ENCODE peak calls at places on chromosomes 3 and 15, in seven cellular contexts. H is SK-N-SH, R is HepG2, Q is HCT116, A is K562, X is GM12878, F is H1. O is an unnamed sample.

GRCh38 chr3:115165266-115165665 is 18.2 kb upstream of the ZBTB20 start:
- DNase-seq in H (no peak), R (no peak), Q (no peak), A (no peak), X (no peak), F (no peak), O (no peak)

GRCh38 chr15:75027551-75027950 is 4.2 kb downstream of the PPCDC start:
- DNase-seq in H (no peak), R (no peak), Q (no peak), A (no peak), X (no peak), F (no peak), O (no peak)

GRCh38 chr3:123098411-123099330 is 31.8 kb downstream of the PDIA5 start:
- DNase-seq in H (no peak), R (no peak), Q (no peak), A (no peak), X (no peak), F (no peak), O (peak; percentile 51)

GRCh38 chr3:60025071-60026055 is 975.5 kb upstream of the CFAP20DC start:
- DNase-seq in H (no peak), R (no peak), Q (no peak), A (no peak), X (no peak), F (no peak), O (no peak)

GRCh38 chr3:34364345-34364744 is 565.9 kb downstream of the PDCD6IP start:
- DNase-seq in H (no peak), R (no peak), Q (no peak), A (no peak), X (peak; percentile 21), F (no peak), O (no peak)

GRCh38 chr15:97893988-97894387 is 66.5 kb upstream of the ARRDC4 start:
- DNase-seq in H (no peak), R (no peak), Q (no peak), A (no peak), X (no peak), F (no peak), O (no peak)

GRCh38 chr3:177382944-177383343 is 185.7 kb upstream of the TBL1XR1 start:
- DNase-seq in H (no peak), R (no peak), Q (no peak), A (no peak), X (no peak), F (no peak), O (no peak)

GRCh38 chr15:78076231-78077052 is 1.1 kb downstream of the TBC1D2B start:
- DNase-seq in H (peak; percentile 44), R (no peak), Q (no peak), A (no peak), X (no peak), F (no peak), O (no peak)

GRCh38 chr15:57237282-57237642 is 139.0 kb upstream of the CGNL1 start:
- DNase-seq in H (no peak), R (no peak), Q (no peak), A (no peak), X (no peak), F (no peak), O (no peak)

GRCh38 chr3:72453686-72454085 is 394.6 kb downstream of the SHQ1 start:
- DNase-seq in H (no peak), R (no peak), Q (no peak), A (no peak), X (no peak), F (no peak), O (no peak)

GRCh38 chr3:152331018-152331541 is 62.4 kb downstream of the MBNL1 start:
- DNase-seq in H (no peak), R (peak; percentile 29), Q (peak; percentile 65), A (no peak), X (no peak), F (no peak), O (no peak)

GRCh38 chr3:8660781-8661180 is 16.2 kb upstream of the SSUH2 start:
- DNase-seq in H (no peak), R (no peak), Q (no peak), A (no peak), X (no peak), F (no peak), O (no peak)

GRCh38 chr15:77066961-77067690 is 3.8 kb downstream of the TSPAN3 start:
- DNase-seq in H (no peak), R (peak; percentile 58), Q (no peak), A (no peak), X (no peak), F (no peak), O (no peak)

GRCh38 chr15:71739355-71739754 is 71.0 kb upstream of the NR2E3 start:
- DNase-seq in H (no peak), R (peak; percentile 47), Q (no peak), A (no peak), X (no peak), F (no peak), O (no peak)

GRCh38 chr15:89408512-89409183 is 74.0 kb upstream of the POLG start:
- DNase-seq in H (no peak), R (no peak), Q (no peak), A (no peak), X (no peak), F (no peak), O (no peak)

GRCh38 chr15:95620934-95621579 is 709.4 kb upstream of the NR2F2 start:
- DNase-seq in H (no peak), R (no peak), Q (no peak), A (no peak), X (peak; percentile 35), F (no peak), O (no peak)

GRCh38 chr3:99810403-99810802 is 7.3 kb upstream of the CMSS1 start:
- DNase-seq in H (no peak), R (no peak), Q (no peak), A (no peak), X (no peak), F (no peak), O (no peak)

GRCh38 chr3:178777718-178778411 is 241.6 kb downstream of the KCNMB2 start:
- DNase-seq in H (no peak), R (no peak), Q (peak; percentile 27), A (no peak), X (no peak), F (no peak), O (no peak)

GRCh38 chr15:42724276-42724675 is 12.7 kb downstream of the CDAN1 start:
- DNase-seq in H (peak; percentile 3), R (no peak), Q (no peak), A (no peak), X (no peak), F (peak; percentile 26), O (no peak)

GRCh38 chr3:36494461-36495109 is 114.3 kb downstream of the STAC start:
- DNase-seq in H (peak; percentile 36), R (no peak), Q (no peak), A (no peak), X (no peak), F (no peak), O (no peak)

GRCh38 chr15:57112178-57112577 is 193.7 kb downstream of the TCF12 start:
- DNase-seq in H (no peak), R (no peak), Q (no peak), A (no peak), X (no peak), F (no peak), O (no peak)

GRCh38 chr3:191379473-191379872 is 49.1 kb upstream of the UTS2B start:
- DNase-seq in H (no peak), R (no peak), Q (no peak), A (no peak), X (no peak), F (no peak), O (no peak)

GRCh38 chr15:69996842-69997478 is 100.8 kb downstream of the TLE3 start:
- DNase-seq in H (no peak), R (no peak), Q (no peak), A (no peak), X (no peak), F (no peak), O (peak; percentile 74)

GRCh38 chr3:123781571-123782275 is 102.4 kb downstream of the MYLK start:
- DNase-seq in H (no peak), R (no peak), Q (no peak), A (no peak), X (no peak), F (no peak), O (no peak)

GRCh38 chr3:112629425-112629824 is 11.5 kb downstream of the CCDC80 start:
- DNase-seq in H (no peak), R (no peak), Q (peak; percentile 28), A (no peak), X (no peak), F (peak; percentile 39), O (no peak)

GRCh38 chr3:114899186-114899931 is 247.7 kb downstream of the ZBTB20 start:
- DNase-seq in H (no peak), R (peak; percentile 83), Q (no peak), A (no peak), X (no peak), F (no peak), O (peak; percentile 73)

GRCh38 chr15:60695713-60696522 is 217.0 kb upstream of the ICE2 start:
- DNase-seq in H (no peak), R (no peak), Q (no peak), A (no peak), X (no peak), F (no peak), O (no peak)

GRCh38 chr15:47471020-47471419 is 246.3 kb upstream of the SEMA6D start:
- DNase-seq in H (no peak), R (no peak), Q (no peak), A (no peak), X (no peak), F (no peak), O (no peak)

GRCh38 chr15:83193721-83194120 is 13.9 kb downstream of the HDGFL3 start:
- DNase-seq in H (no peak), R (no peak), Q (no peak), A (no peak), X (no peak), F (no peak), O (no peak)
- TF ChIP-seq JUND in H (no peak), R (no peak), Q (no peak), A (no peak), X (no peak), F (no peak), O (no peak)

DNA sequence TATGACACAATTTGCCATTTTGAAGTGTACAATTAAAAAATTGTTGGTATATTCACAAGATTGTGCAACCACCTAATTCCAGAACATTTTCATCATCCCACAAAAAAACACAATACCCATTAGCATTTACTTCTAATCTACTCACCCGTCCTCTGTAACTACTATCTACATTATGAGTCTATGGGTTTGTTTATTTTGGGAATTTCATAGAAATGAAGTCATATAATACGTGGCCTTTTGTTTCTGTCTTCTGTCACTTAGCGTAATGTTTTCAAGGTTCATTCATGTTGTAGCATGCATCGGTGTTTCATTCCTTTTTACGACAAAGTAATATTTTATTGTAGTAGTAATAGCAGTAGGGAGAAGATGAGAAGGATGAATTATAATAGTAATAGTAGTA is 55.2 kb upstream of the CNTN6 start:
- DNase-seq in H (no peak), R (no peak), Q (no peak), A (no peak), X (no peak), F (no peak), O (no peak)
- TF ChIP-seq JUND in H (no peak), R (no peak), Q (no peak), A (no peak), X (no peak), F (no peak), O (no peak)

GRCh38 chr3:130692455-130692854 is 54.2 kb downstream of the PIK3R4 start:
- DNase-seq in H (no peak), R (no peak), Q (peak; percentile 7), A (no peak), X (no peak), F (no peak), O (no peak)
- TF ChIP-seq JUND in H (peak; percentile 4), R (no peak), Q (no peak), A (no peak), X (no peak), F (no peak), O (no peak)

GRCh38 chr3:38742551-38742950 is 73.5 kb downstream of the SCN10A start:
- DNase-seq in H (no peak), R (no peak), Q (no peak), A (no peak), X (no peak), F (no peak), O (no peak)

GRCh38 chr3:38746641-38747040 is 69.4 kb downstream of the SCN10A start:
- DNase-seq in H (no peak), R (no peak), Q (no peak), A (no peak), X (no peak), F (no peak), O (no peak)
- TF ChIP-seq JUND in H (no peak), R (no peak), Q (no peak), A (no peak), X (no peak), F (no peak), O (no peak)

O was measured in T47D.